ENCODE peak calls at places on chromosomes 3 and 15, in six cellular contexts. Q, P, D, I, O and W are unnamed samples.

GRCh38 chr3:195240171-195240701 is 30.7 kb downstream of the XXYLT1 start:
- DNase-seq in Q (no peak), P (no peak), D (no peak), I (no peak), O (no peak), W (no peak)

GRCh38 chr3:128805771-128806170 is 73.6 kb upstream of the ACAD9 start:
- DNase-seq in Q (no peak), P (peak), D (no peak), I (no peak), O (no peak), W (no peak)

GRCh38 chr3:127745656-127746399 is 73.1 kb downstream of the ABTB1 start:
- DNase-seq in Q (no peak), P (no peak), D (no peak), I (no peak), O (no peak), W (peak)

GRCh38 chr3:140585828-140586227 is 92.0 kb upstream of the TRIM42 start:
- DNase-seq in Q (no peak), P (peak), D (peak), I (no peak), O (no peak), W (no peak)

GRCh38 chr3:179898024-179898423 is 138.7 kb downstream of the PEX5L start:
- DNase-seq in Q (peak), P (peak), D (peak), I (peak), O (no peak), W (peak)

GRCh38 chr3:32890420-32891276 is 60.8 kb upstream of the CCR4 start:
- DNase-seq in Q (no peak), P (no peak), D (no peak), I (no peak), O (no peak), W (no peak)

GRCh38 chr3:132394334-132394733 is 23.0 kb upstream of the DNAJC13 start:
- DNase-seq in Q (no peak), P (no peak), D (no peak), I (no peak), O (no peak), W (no peak)

GRCh38 chr3:37712918-37713819 is 148.5 kb upstream of the CTDSPL start:
- DNase-seq in Q (no peak), P (peak), D (peak), I (peak), O (no peak), W (no peak)

GRCh38 chr3:44160818-44161217 is 80.9 kb upstream of the TOPAZ1 start:
- DNase-seq in Q (no peak), P (no peak), D (no peak), I (no peak), O (no peak), W (no peak)

GRCh38 chr15:101807345-101807945 is 4.1 kb downstream of the OR4F6 start:
- DNase-seq in Q (no peak), P (peak), D (peak), I (no peak), O (no peak), W (no peak)

GRCh38 chr15:76863693-76864092 is 41.4 kb downstream of the SCAPER start:
- DNase-seq in Q (no peak), P (no peak), D (no peak), I (peak), O (no peak), W (no peak)

GRCh38 chr3:136893848-136894443 is 31.9 kb downstream of the NCK1 start:
- DNase-seq in Q (no peak), P (peak), D (peak), I (no peak), O (no peak), W (no peak)

GRCh38 chr3:61802772-61803171 is 241.4 kb downstream of the PTPRG start:
- DNase-seq in Q (no peak), P (no peak), D (no peak), I (no peak), O (no peak), W (no peak)

GRCh38 chr3:111734652-111735051 is 124.4 kb upstream of the PHLDB2 start:
- DNase-seq in Q (no peak), P (no peak), D (no peak), I (no peak), O (no peak), W (no peak)

GRCh38 chr15:37134699-37135131 is 34.4 kb upstream of the MEIS2 start:
- DNase-seq in Q (no peak), P (peak), D (peak), I (peak), O (no peak), W (no peak)

GRCh38 chr3:13234155-13234505 is 160.9 kb upstream of the IQSEC1 start:
- DNase-seq in Q (no peak), P (no peak), D (no peak), I (no peak), O (no peak), W (no peak)

GRCh38 chr15:47288794-47289193 is 428.5 kb upstream of the SEMA6D start:
- DNase-seq in Q (no peak), P (no peak), D (no peak), I (no peak), O (no peak), W (no peak)

GRCh38 chr15:101014921-101015841 is 96.0 kb downstream of the LRRK1 start:
- DNase-seq in Q (peak), P (peak), D (peak), I (peak), O (peak), W (peak)

GRCh38 chr15:69090197-69090948 is 70.1 kb upstream of the GLCE start:
- DNase-seq in Q (no peak), P (no peak), D (peak), I (peak), O (no peak), W (no peak)

GRCh38 chr15:80991446-80991845 is 1.8 kb upstream of the MESD start:
- DNase-seq in Q (no peak), P (peak), D (no peak), I (no peak), O (no peak), W (no peak)
- TF ChIP-seq CTCF in Q (no peak), P (no peak), D (no peak), I (no peak), O (no peak), W (no peak)

GRCh38 chr3:10706156-10707088 is 109.6 kb upstream of the SLC6A11 start:
- DNase-seq in Q (no peak), P (no peak), D (no peak), I (peak), O (no peak), W (no peak)
- TF ChIP-seq CTCF in Q (peak), P (peak), D (peak), I (peak), O (no peak), W (no peak)

DNA sequence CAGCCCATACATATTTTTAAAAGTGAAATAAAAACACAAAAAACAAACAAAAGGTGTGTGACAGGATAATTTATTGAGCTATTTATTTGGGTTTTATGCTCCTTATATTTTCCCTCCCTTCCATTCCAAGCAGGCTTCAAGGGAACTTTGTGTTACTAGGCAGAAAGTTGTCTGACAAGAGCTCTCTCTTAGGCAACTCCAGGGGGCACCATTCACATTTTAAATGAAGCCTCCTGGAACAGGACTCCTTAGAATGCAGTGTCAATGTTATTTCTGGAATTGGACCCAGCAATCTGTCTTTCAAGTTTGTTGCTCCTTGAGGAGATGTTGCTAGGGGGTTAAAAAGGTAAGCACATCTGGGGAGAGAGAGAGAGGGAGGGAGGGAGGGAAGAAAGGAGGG is 5.4 kb upstream of the RFX7 start:
- DNase-seq in Q (no peak), P (peak), D (peak), I (peak), O (no peak), W (no peak)
- TF ChIP-seq CTCF in Q (no peak), P (peak), D (peak), I (peak), O (peak), W (peak)

DNA sequence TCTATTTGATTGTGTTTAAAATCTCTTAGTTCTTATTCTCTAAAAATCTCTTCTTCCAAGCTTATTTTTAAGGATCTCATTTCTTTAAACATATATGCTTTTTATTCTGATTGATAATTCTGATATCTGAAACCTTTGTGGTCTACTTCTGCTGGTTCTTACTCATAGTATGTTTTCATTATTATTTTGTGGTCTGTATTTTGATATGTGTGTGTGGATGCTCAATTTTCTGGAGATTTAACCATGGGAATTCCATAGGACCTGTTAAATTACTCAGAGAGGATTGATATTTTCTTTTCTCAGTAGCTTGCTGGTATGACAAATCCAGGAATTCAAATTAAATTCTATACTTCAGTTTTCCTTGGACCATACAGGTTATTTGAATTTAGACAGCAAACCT is 14.7 kb upstream of the HHLA2 start:
- DNase-seq in Q (no peak), P (no peak), D (no peak), I (no peak), O (no peak), W (no peak)
- TF ChIP-seq CTCF in Q (no peak), P (no peak), D (no peak), I (no peak), O (no peak), W (no peak)

DNA sequence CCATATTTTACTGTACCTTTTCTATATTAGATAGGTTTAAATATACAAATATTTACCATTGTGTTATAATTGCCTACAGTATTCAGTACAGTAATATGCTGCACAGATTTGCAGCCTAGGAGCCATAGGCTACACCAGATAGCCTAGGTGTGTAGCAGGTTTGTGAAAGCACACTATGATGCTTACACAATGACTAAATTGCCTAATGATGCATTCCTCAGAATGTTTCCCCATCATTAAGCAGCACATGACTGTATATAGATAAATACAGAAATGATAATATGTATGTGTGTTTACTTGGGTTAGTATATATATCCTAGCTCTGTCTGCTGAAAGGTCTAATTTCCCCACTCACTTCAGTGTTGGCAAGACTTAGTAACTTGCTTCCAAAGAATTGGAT is 65.8 kb downstream of the MYL3 start:
- DNase-seq in Q (no peak), P (peak), D (no peak), I (no peak), O (no peak), W (no peak)
- TF ChIP-seq CTCF in Q (no peak), P (no peak), D (no peak), I (no peak), O (no peak), W (no peak)

GRCh38 chr15:74820056-74820455 is 6.4 kb upstream of the CPLX3 start:
- DNase-seq in Q (no peak), P (no peak), D (no peak), I (no peak), O (no peak), W (no peak)

GRCh38 chr15:74817370-74817737 is 4.7 kb downstream of the LMAN1L start:
- DNase-seq in Q (no peak), P (peak), D (no peak), I (peak), O (no peak), W (peak)

GRCh38 chr15:74815121-74815933 is 2.7 kb downstream of the LMAN1L start:
- DNase-seq in Q (no peak), P (no peak), D (no peak), I (no peak), O (peak), W (no peak)

GRCh38 chr15:74815961-74816360 is 3.3 kb downstream of the LMAN1L start:
- DNase-seq in Q (no peak), P (no peak), D (no peak), I (no peak), O (no peak), W (no peak)

DNA sequence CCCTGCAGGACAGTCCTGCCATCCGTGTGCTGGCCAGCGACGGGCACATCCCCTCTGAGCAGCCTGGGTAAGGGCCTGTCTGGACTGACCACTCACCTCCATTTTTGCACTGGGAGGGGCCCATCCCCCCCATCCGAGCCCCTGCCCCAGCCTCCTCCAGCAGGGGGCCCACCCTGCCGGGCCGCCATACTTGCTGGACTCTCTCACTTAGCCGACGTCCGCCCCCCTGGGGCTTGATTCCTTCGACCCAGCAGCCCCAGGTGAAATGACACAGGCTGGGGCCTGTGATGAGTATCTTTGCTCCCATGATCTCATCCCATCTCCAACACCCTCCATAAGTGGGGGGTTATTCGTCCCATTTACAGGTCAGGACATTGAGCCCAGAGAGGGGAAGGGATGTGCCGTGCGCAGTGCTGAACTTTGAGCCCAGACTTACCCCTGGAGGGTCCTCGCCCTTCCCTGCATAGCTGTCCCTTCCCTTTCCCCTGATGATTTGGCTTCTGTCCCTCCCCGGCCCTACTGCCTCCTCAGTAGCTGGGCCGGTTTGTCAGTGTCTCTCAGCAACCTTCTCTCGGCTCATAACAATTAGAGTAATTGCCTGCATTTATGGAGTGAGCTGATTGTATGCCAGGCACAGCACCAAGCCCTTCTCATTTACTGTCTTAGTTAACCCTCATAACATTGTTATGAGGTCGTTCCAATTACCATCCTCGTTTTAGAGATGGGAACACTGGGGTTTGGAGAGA is 4.2 kb downstream of the LMAN1L start:
- DNase-seq in Q (no peak), P (peak), D (no peak), I (no peak), O (no peak), W (no peak)
- TF ChIP-seq CTCF in Q (no peak), P (no peak), D (no peak), I (no peak), O (no peak), W (no peak)

GRCh38 chr3:7074217-7074616 is 213.3 kb downstream of the GRM7 start:
- DNase-seq in Q (no peak), P (no peak), D (no peak), I (no peak), O (no peak), W (no peak)

GRCh38 chr3:7070461-7070860 is 209.5 kb downstream of the GRM7 start:
- DNase-seq in Q (no peak), P (no peak), D (no peak), I (no peak), O (no peak), W (no peak)

GRCh38 chr3:7075120-7075519 is 214.2 kb downstream of the GRM7 start:
- DNase-seq in Q (no peak), P (no peak), D (no peak), I (no peak), O (no peak), W (peak)

DNA sequence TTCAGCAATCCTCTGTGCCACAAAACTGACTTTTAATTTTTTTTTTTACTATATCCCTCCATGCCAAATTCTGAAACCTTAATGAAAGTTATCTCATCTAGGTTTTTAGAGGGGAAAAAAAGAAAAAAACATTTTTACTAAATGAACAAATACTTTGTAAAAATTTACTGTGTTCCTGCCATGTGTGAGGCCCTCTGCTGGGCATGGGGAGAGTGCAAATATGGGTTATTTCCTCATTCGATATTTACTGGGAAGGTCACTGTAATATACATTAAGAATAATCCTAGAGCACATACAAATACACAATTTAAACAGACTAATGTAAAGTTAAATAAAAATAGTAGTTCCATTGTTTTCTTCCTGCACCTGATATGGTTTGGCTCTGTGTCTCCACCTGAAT is 215.0 kb downstream of the GRM7 start:
- DNase-seq in Q (no peak), P (no peak), D (no peak), I (no peak), O (no peak), W (no peak)
- TF ChIP-seq CTCF in Q (no peak), P (no peak), D (peak), I (peak), O (no peak), W (peak)

GRCh38 chr15:75809986-75810750 is 33.1 kb upstream of the UBE2Q2 start:
- DNase-seq in Q (no peak), P (peak), D (peak), I (peak), O (peak), W (no peak)
- TF ChIP-seq CTCF in Q (no peak), P (peak), D (peak), I (peak), O (peak), W (no peak)

GRCh38 chr15:73029003-73029527 is 23.2 kb upstream of the NEO1 start:
- DNase-seq in Q (no peak), P (no peak), D (no peak), I (no peak), O (no peak), W (no peak)
- TF ChIP-seq CTCF in Q (no peak), P (no peak), D (no peak), I (no peak), O (no peak), W (no peak)